ENCODE peak calls at places on chromosomes 16 and 17, in five cellular contexts. S is activated CD8-positive, alpha-beta T cell treated with anti-CD3 and anti-CD28 coated beads for 36 hours; G is EL; M is HEK293T; L is stimulated activated CD8-positive, alpha-beta memory T cell treated with anti-CD3 and anti-CD28 coated beads, Interleukin-4, amount 100 ng/mL, for 24 hours. W is an unnamed sample.
A peak's percentile ranks its signal among the peaks of the same experiment; 100 is the strongest.

GRCh38 chr17:62819511-62820221 is 11.6 kb upstream of the MARCHF10 start:
- DNase-seq in G (peak; percentile 98), M (peak; percentile 34), S (no peak), L (no peak), W (no peak)

GRCh38 chr17:49901460-49902331 is 53.8 kb upstream of the TAC4 start:
- DNase-seq in L (no peak), S (no peak), M (peak; percentile 52), G (no peak), W (no peak)

GRCh38 chr17:30519707-30520106 is 42.5 kb downstream of the GOSR1 start:
- DNase-seq in M (no peak), L (no peak), S (no peak), G (peak; percentile 93), W (no peak)

GRCh38 chr17:82623707-82624106 is 24.5 kb downstream of the WDR45B start:
- DNase-seq in G (no peak), S (no peak), L (no peak), M (no peak), W (no peak)

GRCh38 chr17:20228860-20229259 is 219.7 kb downstream of the SPECC1 start:
- DNase-seq in S (no peak), M (no peak), G (no peak), L (no peak), W (no peak)

GRCh38 chr17:29778936-29779811 is 150.9 kb downstream of the SSH2 start:
- DNase-seq in S (peak; percentile 93), L (peak; percentile 76), M (peak; percentile 40), G (peak; percentile 59), W (peak; percentile 52)

GRCh38 chr16:50619702-50620491 is 61.2 kb downstream of the SNX20 start:
- DNase-seq in M (no peak), S (no peak), G (no peak), L (no peak), W (no peak)

GRCh38 chr17:64001763-64002529 is 3.8 kb downstream of the PRR29 start:
- DNase-seq in L (no peak), S (no peak), G (no peak), M (no peak), W (peak; percentile 64)

GRCh38 chr16:86044241-86044671 is 145.3 kb downstream of the IRF8 start:
- DNase-seq in L (peak; percentile 37), S (peak; percentile 72), G (peak; percentile 50), M (peak; percentile 75), W (no peak)

GRCh38 chr17:34895388-34895787 is 65.9 kb downstream of the CCT6B start:
- DNase-seq in M (no peak), G (no peak), S (no peak), L (no peak), W (no peak)

GRCh38 chr17:14760719-14761425 is 460.0 kb downstream of the HS3ST3B1 start:
- DNase-seq in M (no peak), S (no peak), L (no peak), G (no peak), W (no peak)

GRCh38 chr17:66915792-66916191 is 48.7 kb upstream of the CACNG4 start:
- DNase-seq in M (no peak), S (no peak), G (no peak), L (no peak), W (no peak)

GRCh38 chr17:54903375-54903774 is 2.7 kb downstream of the TOM1L1 start:
- DNase-seq in S (no peak), G (no peak), M (no peak), L (no peak), W (no peak)

GRCh38 chr16:20306401-20306800 is 20.9 kb downstream of the GP2 start:
- DNase-seq in L (no peak), M (no peak), S (no peak), G (no peak), W (no peak)

GRCh38 chr16:57128787-57129389 is 36.5 kb downstream of the CPNE2 start:
- DNase-seq in M (no peak), L (peak; percentile 19), G (no peak), S (peak; percentile 90), W (no peak)

GRCh38 chr17:45440161-45440859 is 7.6 kb upstream of the ARHGAP27 start:
- DNase-seq in M (no peak), L (no peak), G (no peak), S (no peak), W (no peak)

GRCh38 chr16:67163164-67163902 is 1.2 kb upstream of the HSF4 start:
- DNase-seq in L (no peak), G (peak; percentile 48), S (peak; percentile 61), M (no peak), W (no peak)